ENCODE peak calls at places on chromosomes 16 and 17, in seven cellular contexts. One of them, this sample, is unnamed.

GRCh38 chr17:82047914-82048570 is 3.6 kb downstream of the RFNG start:
- DNase-seq in RWPE2: no peak
- DNase-seq in GM12865: no peak
- DNase-seq in OCI-LY7: no peak
- DNase-seq in lower leg skin: no peak
- DNase-seq in thoracic aorta: no peak
- DNase-seq in WERI-Rb-1: no peak
- DNase-seq in this sample: no peak

GRCh38 chr16:85303354-85303883 is 191.1 kb upstream of the CIBAR2 start:
- DNase-seq in RWPE2: no peak
- DNase-seq in GM12865: peak
- DNase-seq in OCI-LY7: peak
- DNase-seq in lower leg skin: no peak
- DNase-seq in thoracic aorta: no peak
- DNase-seq in WERI-Rb-1: peak
- DNase-seq in this sample: peak

GRCh38 chr16:12484987-12485386 is 318.7 kb downstream of the CPPED1 start:
- DNase-seq in RWPE2: peak
- DNase-seq in GM12865: no peak
- DNase-seq in OCI-LY7: no peak
- DNase-seq in lower leg skin: no peak
- DNase-seq in thoracic aorta: no peak
- DNase-seq in WERI-Rb-1: no peak
- DNase-seq in this sample: no peak

GRCh38 chr17:41278176-41278955 is 2.9 kb downstream of the KRTAP9-7 start:
- DNase-seq in RWPE2: no peak
- DNase-seq in GM12865: no peak
- DNase-seq in OCI-LY7: no peak
- DNase-seq in lower leg skin: no peak
- DNase-seq in thoracic aorta: no peak
- DNase-seq in WERI-Rb-1: no peak
- DNase-seq in this sample: no peak

GRCh38 chr16:66441586-66442375 is 14.7 kb downstream of the BEAN1 start:
- DNase-seq in RWPE2: no peak
- DNase-seq in GM12865: no peak
- DNase-seq in OCI-LY7: no peak
- DNase-seq in lower leg skin: no peak
- DNase-seq in thoracic aorta: no peak
- DNase-seq in WERI-Rb-1: no peak
- DNase-seq in this sample: no peak

GRCh38 chr16:57564571-57565270 is 22.3 kb downstream of the ADGRG5 start:
- DNase-seq in RWPE2: peak
- DNase-seq in GM12865: no peak
- DNase-seq in OCI-LY7: no peak
- DNase-seq in lower leg skin: no peak
- DNase-seq in thoracic aorta: no peak
- DNase-seq in WERI-Rb-1: peak
- DNase-seq in this sample: no peak

GRCh38 chr17:59381716-59382570 is 50.5 kb downstream of the YPEL2 start:
- DNase-seq in RWPE2: no peak
- DNase-seq in GM12865: no peak
- DNase-seq in OCI-LY7: no peak
- DNase-seq in lower leg skin: peak
- DNase-seq in thoracic aorta: no peak
- DNase-seq in WERI-Rb-1: no peak
- DNase-seq in this sample: no peak

GRCh38 chr16:24670623-24671454 is 58.6 kb upstream of the TNRC6A start:
- DNase-seq in RWPE2: no peak
- DNase-seq in GM12865: peak
- DNase-seq in OCI-LY7: peak
- DNase-seq in lower leg skin: peak
- DNase-seq in thoracic aorta: peak
- DNase-seq in WERI-Rb-1: no peak
- DNase-seq in this sample: no peak

GRCh38 chr16:909281-910000 is 61.3 kb downstream of the LMF1 start:
- DNase-seq in RWPE2: no peak
- DNase-seq in GM12865: no peak
- DNase-seq in OCI-LY7: no peak
- DNase-seq in lower leg skin: no peak
- DNase-seq in thoracic aorta: no peak
- DNase-seq in WERI-Rb-1: no peak
- DNase-seq in this sample: no peak

GRCh38 chr16:81319221-81319912 is 4.6 kb downstream of the GAN start:
- DNase-seq in RWPE2: no peak
- DNase-seq in GM12865: no peak
- DNase-seq in OCI-LY7: no peak
- DNase-seq in lower leg skin: no peak
- DNase-seq in thoracic aorta: no peak
- DNase-seq in WERI-Rb-1: no peak
- DNase-seq in this sample: no peak

GRCh38 chr16:85286066-85286712 is 173.9 kb upstream of the CIBAR2 start:
- DNase-seq in RWPE2: no peak
- DNase-seq in GM12865: no peak
- DNase-seq in OCI-LY7: no peak
- DNase-seq in lower leg skin: peak
- DNase-seq in thoracic aorta: peak
- DNase-seq in WERI-Rb-1: no peak
- DNase-seq in this sample: no peak

GRCh38 chr16:23570992-23571632 is 13.6 kb downstream of the UBFD1 start:
- DNase-seq in RWPE2: no peak
- DNase-seq in GM12865: no peak
- DNase-seq in OCI-LY7: peak
- DNase-seq in lower leg skin: no peak
- DNase-seq in thoracic aorta: no peak
- DNase-seq in WERI-Rb-1: no peak
- DNase-seq in this sample: no peak

GRCh38 chr17:39709998-39710964 is 10.4 kb downstream of the ERBB2 start:
- DNase-seq in RWPE2: no peak
- DNase-seq in GM12865: no peak
- DNase-seq in OCI-LY7: no peak
- DNase-seq in lower leg skin: no peak
- DNase-seq in thoracic aorta: no peak
- DNase-seq in WERI-Rb-1: no peak
- DNase-seq in this sample: no peak

GRCh38 chr16:87324411-87325275 is 7.5 kb upstream of the C16orf95 start:
- DNase-seq in RWPE2: peak
- DNase-seq in GM12865: peak
- DNase-seq in OCI-LY7: peak
- DNase-seq in lower leg skin: no peak
- DNase-seq in thoracic aorta: no peak
- DNase-seq in WERI-Rb-1: peak
- DNase-seq in this sample: peak

GRCh38 chr16:12819126-12820117 is 15.7 kb upstream of the CPPED1 start:
- DNase-seq in RWPE2: no peak
- DNase-seq in GM12865: peak
- DNase-seq in OCI-LY7: peak
- DNase-seq in lower leg skin: no peak
- DNase-seq in thoracic aorta: no peak
- DNase-seq in WERI-Rb-1: peak
- DNase-seq in this sample: peak

GRCh38 chr17:10171057-10171456 is 27.3 kb downstream of the GAS7 start:
- DNase-seq in RWPE2: no peak
- DNase-seq in GM12865: no peak
- DNase-seq in OCI-LY7: no peak
- DNase-seq in lower leg skin: peak
- DNase-seq in thoracic aorta: no peak
- DNase-seq in WERI-Rb-1: no peak
- DNase-seq in this sample: no peak

GRCh38 chr16:4452674-4453073 is 21.8 kb downstream of the NMRAL1 start:
- DNase-seq in RWPE2: no peak
- DNase-seq in GM12865: no peak
- DNase-seq in OCI-LY7: no peak
- DNase-seq in lower leg skin: no peak
- DNase-seq in thoracic aorta: no peak
- DNase-seq in WERI-Rb-1: no peak
- DNase-seq in this sample: no peak

GRCh38 chr16:65994305-65994704 is 372.2 kb upstream of the CDH5 start:
- DNase-seq in RWPE2: no peak
- DNase-seq in GM12865: no peak
- DNase-seq in OCI-LY7: no peak
- DNase-seq in lower leg skin: no peak
- DNase-seq in thoracic aorta: no peak
- DNase-seq in WERI-Rb-1: no peak
- DNase-seq in this sample: no peak

GRCh38 chr16:77584205-77584859 is 138.0 kb upstream of the NUDT7 start:
- DNase-seq in RWPE2: no peak
- DNase-seq in GM12865: peak
- DNase-seq in OCI-LY7: peak
- DNase-seq in lower leg skin: peak
- DNase-seq in thoracic aorta: no peak
- DNase-seq in WERI-Rb-1: peak
- DNase-seq in this sample: peak

GRCh38 chr16:24309222-24309905 is 53.2 kb downstream of the CACNG3 start:
- DNase-seq in RWPE2: peak
- DNase-seq in GM12865: no peak
- DNase-seq in OCI-LY7: no peak
- DNase-seq in lower leg skin: no peak
- DNase-seq in thoracic aorta: no peak
- DNase-seq in WERI-Rb-1: no peak
- DNase-seq in this sample: peak

GRCh38 chr16:81544691-81545365 is 100.2 kb downstream of the CMIP start:
- DNase-seq in RWPE2: no peak
- DNase-seq in GM12865: peak
- DNase-seq in OCI-LY7: no peak
- DNase-seq in lower leg skin: no peak
- DNase-seq in thoracic aorta: no peak
- DNase-seq in WERI-Rb-1: no peak
- DNase-seq in this sample: no peak

GRCh38 chr17:17303010-17303846 is at the start of gene NT5M:
- DNase-seq in RWPE2: peak
- DNase-seq in GM12865: peak
- DNase-seq in OCI-LY7: peak
- DNase-seq in lower leg skin: peak
- DNase-seq in thoracic aorta: peak
- DNase-seq in WERI-Rb-1: peak
- DNase-seq in this sample: peak

GRCh38 chr16:3665508-3665907 is 11.0 kb downstream of the DNASE1 start:
- DNase-seq in RWPE2: peak
- DNase-seq in GM12865: no peak
- DNase-seq in OCI-LY7: peak
- DNase-seq in lower leg skin: no peak
- DNase-seq in thoracic aorta: no peak
- DNase-seq in WERI-Rb-1: no peak
- DNase-seq in this sample: no peak

GRCh38 chr16:47881574-47881973 is 274.2 kb downstream of the ABCC12 start:
- DNase-seq in RWPE2: no peak
- DNase-seq in GM12865: no peak
- DNase-seq in OCI-LY7: no peak
- DNase-seq in lower leg skin: no peak
- DNase-seq in thoracic aorta: no peak
- DNase-seq in WERI-Rb-1: no peak
- DNase-seq in this sample: no peak

GRCh38 chr17:77127735-77128361 is 12.9 kb upstream of the SEC14L1 start:
- DNase-seq in RWPE2: no peak
- DNase-seq in GM12865: peak
- DNase-seq in OCI-LY7: no peak
- DNase-seq in lower leg skin: peak
- DNase-seq in thoracic aorta: no peak
- DNase-seq in WERI-Rb-1: no peak
- DNase-seq in this sample: no peak

GRCh38 chr17:83050651-83051422 is 28.6 kb upstream of the METRNL start:
- DNase-seq in RWPE2: no peak
- DNase-seq in GM12865: no peak
- DNase-seq in OCI-LY7: no peak
- DNase-seq in lower leg skin: no peak
- DNase-seq in thoracic aorta: no peak
- DNase-seq in WERI-Rb-1: peak
- DNase-seq in this sample: peak

GRCh38 chr17:45135192-45135977 is at the start of gene ACBD4:
- DNase-seq in RWPE2: peak
- DNase-seq in GM12865: peak
- DNase-seq in OCI-LY7: peak
- DNase-seq in lower leg skin: peak
- DNase-seq in thoracic aorta: peak
- DNase-seq in WERI-Rb-1: peak
- DNase-seq in this sample: peak
- TF ChIP-seq CTCF in RWPE2: peak
- TF ChIP-seq CTCF in GM12865: peak
- TF ChIP-seq CTCF in OCI-LY7: peak
- TF ChIP-seq CTCF in lower leg skin: peak
- TF ChIP-seq CTCF in thoracic aorta: peak
- TF ChIP-seq CTCF in WERI-Rb-1: peak
- TF ChIP-seq CTCF in this sample: peak

DNA sequence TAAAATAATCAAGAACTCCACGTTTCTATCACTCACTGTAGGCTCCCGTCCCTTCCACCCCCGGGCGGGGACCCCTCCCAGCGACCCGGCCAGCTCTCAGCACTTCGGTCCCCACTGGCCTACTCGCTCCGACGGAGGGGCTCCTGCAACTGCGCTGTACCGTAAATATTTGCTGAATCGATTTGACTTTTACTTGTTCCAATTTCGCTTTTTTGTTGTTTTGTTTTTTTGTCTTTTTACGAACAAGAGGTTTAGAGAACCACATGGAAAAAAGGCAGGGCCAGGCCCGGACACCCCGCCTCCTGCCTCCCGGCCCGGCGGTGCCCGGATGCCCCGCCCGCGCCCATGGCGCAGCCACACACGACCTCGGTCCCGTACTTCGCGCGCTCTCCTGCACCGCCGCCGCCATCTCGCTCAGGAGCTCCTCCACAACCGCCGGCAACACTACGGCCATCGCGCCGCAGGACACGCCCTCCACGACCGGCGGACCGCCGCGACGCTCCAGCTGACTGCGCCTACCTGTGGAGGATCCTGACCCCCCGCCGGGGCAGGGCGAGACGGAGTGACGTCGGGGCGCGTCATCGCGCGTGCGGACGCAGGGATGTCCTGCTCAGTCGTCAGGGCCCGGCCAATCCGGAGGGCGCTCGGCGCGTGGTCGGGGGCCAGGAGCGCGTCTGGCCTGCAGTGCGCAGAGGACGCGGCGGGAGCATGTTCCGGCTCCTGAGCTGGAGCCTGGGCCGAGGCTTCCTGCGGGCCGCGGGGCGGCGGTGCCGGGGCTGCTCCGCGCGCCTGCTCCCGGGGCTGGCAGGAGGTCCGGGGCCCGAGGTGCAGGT is at the start of the genes TTC19 and ZSWIM7:
- DNase-seq in RWPE2: peak
- DNase-seq in GM12865: peak
- DNase-seq in OCI-LY7: peak
- DNase-seq in lower leg skin: peak
- DNase-seq in thoracic aorta: peak
- DNase-seq in WERI-Rb-1: peak
- DNase-seq in this sample: peak
- TF ChIP-seq CTCF in RWPE2: no peak
- TF ChIP-seq CTCF in GM12865: no peak
- TF ChIP-seq CTCF in OCI-LY7: no peak
- TF ChIP-seq CTCF in lower leg skin: no peak
- TF ChIP-seq CTCF in thoracic aorta: peak
- TF ChIP-seq CTCF in WERI-Rb-1: no peak
- TF ChIP-seq CTCF in this sample: no peak

GRCh38 chr17:8041249-8041928 is 2.5 kb downstream of the ALOX15B start:
- DNase-seq in RWPE2: no peak
- DNase-seq in GM12865: peak
- DNase-seq in OCI-LY7: peak
- DNase-seq in lower leg skin: peak
- DNase-seq in thoracic aorta: no peak
- DNase-seq in WERI-Rb-1: peak
- DNase-seq in this sample: peak
- TF ChIP-seq CTCF in RWPE2: peak
- TF ChIP-seq CTCF in GM12865: peak
- TF ChIP-seq CTCF in OCI-LY7: peak
- TF ChIP-seq CTCF in lower leg skin: no peak
- TF ChIP-seq CTCF in thoracic aorta: no peak
- TF ChIP-seq CTCF in WERI-Rb-1: peak
- TF ChIP-seq CTCF in this sample: peak

GRCh38 chr17:36824678-36825091 is 112.6 kb upstream of the LHX1 start:
- DNase-seq in RWPE2: no peak
- DNase-seq in GM12865: no peak
- DNase-seq in OCI-LY7: no peak
- DNase-seq in lower leg skin: no peak
- DNase-seq in thoracic aorta: no peak
- DNase-seq in WERI-Rb-1: no peak
- DNase-seq in this sample: no peak
- TF ChIP-seq CTCF in RWPE2: no peak
- TF ChIP-seq CTCF in GM12865: no peak
- TF ChIP-seq CTCF in OCI-LY7: no peak
- TF ChIP-seq CTCF in lower leg skin: no peak
- TF ChIP-seq CTCF in thoracic aorta: no peak
- TF ChIP-seq CTCF in WERI-Rb-1: no peak
- TF ChIP-seq CTCF in this sample: no peak